ENCODE peak calls at places on chromosomes 6 and 20, in seven cellular contexts. B is HepG2, D is transverse colon, C is suprapubic skin, T is H1, S is stomach, M is HCT116. R is an unnamed sample.

GRCh38 chr20:50585678-50586077 is 75.5 kb downstream of the PTPN1 start:
- DNase-seq in M (no peak), C (no peak), T (no peak), B (no peak), D (no peak), S (no peak), R (no peak)

GRCh38 chr6:123316733-123317323 is 319.9 kb downstream of the TRDN start:
- DNase-seq in D (no peak), S (no peak), B (peak; percentile 9), M (no peak), C (no peak), T (no peak), R (no peak)

GRCh38 chr20:52954849-52955248 is 17.3 kb upstream of the TSHZ2 start:
- DNase-seq in B (no peak), S (no peak), T (no peak), C (no peak), M (no peak), D (no peak), R (no peak)

GRCh38 chr6:11120273-11121005 is 8.9 kb upstream of the ERVFRD-1 start:
- DNase-seq in T (no peak), C (no peak), D (no peak), M (no peak), S (no peak), B (no peak), R (no peak)

GRCh38 chr20:22796465-22797077 is 212.2 kb upstream of the FOXA2 start:
- DNase-seq in B (no peak), M (no peak), T (no peak), D (no peak), S (no peak), C (no peak), R (no peak)

GRCh38 chr20:49052334-49052733 is 6.2 kb downstream of the CSE1L start:
- DNase-seq in C (no peak), D (no peak), T (no peak), B (peak; percentile 81), S (no peak), M (no peak), R (no peak)

GRCh38 chr6:25404693-25405169 is 125.6 kb downstream of the CARMIL1 start:
- DNase-seq in T (no peak), S (peak; percentile 33), D (peak; percentile 56), M (no peak), C (no peak), B (no peak), R (no peak)

GRCh38 chr6:146650799-146651481 is 52.2 kb downstream of the ADGB start:
- DNase-seq in B (no peak), C (no peak), D (no peak), M (no peak), T (no peak), S (no peak), R (no peak)

GRCh38 chr6:141562181-141562800 is 570.4 kb upstream of the GJE1 start:
- DNase-seq in D (peak; percentile 9), M (no peak), T (no peak), C (no peak), B (no peak), S (no peak), R (no peak)

GRCh38 chr20:25584905-25585704 is at the start of gene NINL:
- DNase-seq in B (peak; percentile 82), D (peak; percentile 47), M (no peak), C (peak; percentile 78), T (peak; percentile 47), S (peak; percentile 63), R (no peak)

GRCh38 chr20:8755340-8756118 is 313.4 kb upstream of the PLCB4 start:
- DNase-seq in C (no peak), B (no peak), T (no peak), M (no peak), S (no peak), D (no peak), R (no peak)

GRCh38 chr20:14335122-14335521 is 2.3 kb downstream of the FLRT3 start:
- DNase-seq in S (no peak), T (no peak), M (no peak), D (no peak), B (no peak), C (no peak), R (no peak)

GRCh38 chr6:2643935-2644539 is 106.7 kb downstream of the MYLK4 start:
- DNase-seq in T (no peak), S (no peak), D (no peak), M (no peak), C (no peak), B (no peak), R (peak; percentile 64)

GRCh38 chr6:470051-470900 is 78.7 kb downstream of the IRF4 start:
- DNase-seq in D (no peak), T (no peak), S (no peak), M (no peak), B (no peak), C (no peak), R (no peak)

GRCh38 chr20:58557713-58558335 is 42.6 kb upstream of the APCDD1L start:
- DNase-seq in D (no peak), T (no peak), B (no peak), C (no peak), S (no peak), M (no peak), R (no peak)

GRCh38 chr20:38957915-38958485 is 4.1 kb upstream of the DHX35 start:
- DNase-seq in T (no peak), B (no peak), M (no peak), C (no peak), S (no peak), D (no peak), R (no peak)

GRCh38 chr6:37713529-37714119 is 15.9 kb upstream of the MDGA1 start:
- DNase-seq in T (no peak), C (no peak), B (no peak), D (no peak), S (no peak), M (no peak), R (no peak)

GRCh38 chr6:79719248-79719975 is 88.3 kb downstream of the SH3BGRL2 start:
- DNase-seq in B (no peak), S (peak; percentile 41), T (no peak), D (no peak), C (no peak), M (no peak), R (no peak)

GRCh38 chr6:74870403-74870802 is 335.4 kb downstream of the COL12A1 start:
- DNase-seq in T (no peak), D (peak; percentile 23), M (peak; percentile 7), S (no peak), B (peak; percentile 69), C (no peak), R (no peak)

GRCh38 chr6:72672906-72673305 is 51.0 kb downstream of the KCNQ5 start:
- DNase-seq in S (no peak), M (no peak), C (no peak), T (no peak), B (no peak), D (no peak), R (no peak)

GRCh38 chr6:72676995-72677394 is 55.1 kb downstream of the KCNQ5 start:
- DNase-seq in M (no peak), D (no peak), B (no peak), C (no peak), T (no peak), S (no peak), R (no peak)

GRCh38 chr6:72675396-72675795 is 53.5 kb downstream of the KCNQ5 start:
- DNase-seq in S (no peak), M (no peak), D (no peak), T (no peak), B (no peak), C (no peak), R (no peak)

GRCh38 chr6:72674842-72675241 is 53.0 kb downstream of the KCNQ5 start:
- DNase-seq in M (no peak), S (no peak), B (no peak), T (no peak), C (no peak), D (no peak), R (no peak)

GRCh38 chr6:72677740-72678139 is 55.9 kb downstream of the KCNQ5 start:
- DNase-seq in D (no peak), T (no peak), B (no peak), S (no peak), M (no peak), C (no peak), R (no peak)
- TF ChIP-seq POLR2AphosphoS5 in D (no peak), T (no peak), B (no peak), S (no peak), M (no peak), C (no peak), R (no peak)

DNA sequence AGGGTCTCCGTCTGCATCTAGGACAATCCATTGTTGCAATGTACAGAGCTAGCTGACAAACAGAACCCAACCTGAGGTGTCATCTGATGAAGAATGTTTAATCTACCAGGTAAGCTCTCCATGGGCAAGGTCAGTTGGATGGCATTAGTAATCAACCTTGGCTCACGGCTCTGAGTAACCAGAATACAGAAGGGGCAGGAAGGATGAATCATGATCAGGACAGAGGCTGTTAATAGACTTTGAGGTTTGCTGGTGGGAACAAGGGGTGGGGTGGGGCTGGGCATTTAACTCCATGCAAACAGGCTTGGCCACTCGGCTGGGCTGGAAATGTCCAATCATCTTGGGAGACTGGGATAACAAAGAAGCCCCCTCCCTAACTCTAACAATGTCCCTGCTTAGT is 77.1 kb upstream of the MRPS10 start:
- DNase-seq in C (no peak), B (peak; percentile 34), M (peak; percentile 94), D (no peak), T (no peak), S (no peak), R (no peak)
- H3K27ac ChIP-seq in C (no peak overlapping the region), B (no peak overlapping the region), M (peak overlapping the region; percentile 41), D (no peak overlapping the region), T (no peak overlapping the region), S (no peak overlapping the region), R (no peak overlapping the region)

DNA sequence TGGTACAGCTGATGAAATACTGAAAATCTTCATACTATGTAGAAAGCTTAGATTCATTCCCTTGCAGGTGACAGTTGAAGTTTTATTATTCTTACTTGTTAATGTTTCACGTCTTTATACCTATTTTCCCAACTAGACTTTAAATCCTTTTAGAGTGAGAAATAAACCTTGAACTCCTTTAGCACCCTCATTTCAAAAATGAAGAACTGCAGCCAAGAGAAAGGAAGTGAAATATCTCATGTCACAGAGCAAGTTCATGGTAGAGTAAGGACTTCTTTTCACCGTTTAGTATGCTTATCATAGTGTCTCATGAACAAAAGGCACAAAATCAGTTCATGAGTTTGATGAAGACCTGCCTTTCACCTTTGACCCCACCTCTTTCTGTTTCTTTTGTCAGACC is 38.5 kb downstream of the ORC3 start:
- DNase-seq in B (no peak), M (no peak), C (no peak), S (no peak), T (no peak), D (no peak), R (no peak)
- TF ChIP-seq POLR2AphosphoS5 in B (no peak), M (no peak), C (no peak), S (no peak), T (no peak), D (no peak), R (no peak)

DNA sequence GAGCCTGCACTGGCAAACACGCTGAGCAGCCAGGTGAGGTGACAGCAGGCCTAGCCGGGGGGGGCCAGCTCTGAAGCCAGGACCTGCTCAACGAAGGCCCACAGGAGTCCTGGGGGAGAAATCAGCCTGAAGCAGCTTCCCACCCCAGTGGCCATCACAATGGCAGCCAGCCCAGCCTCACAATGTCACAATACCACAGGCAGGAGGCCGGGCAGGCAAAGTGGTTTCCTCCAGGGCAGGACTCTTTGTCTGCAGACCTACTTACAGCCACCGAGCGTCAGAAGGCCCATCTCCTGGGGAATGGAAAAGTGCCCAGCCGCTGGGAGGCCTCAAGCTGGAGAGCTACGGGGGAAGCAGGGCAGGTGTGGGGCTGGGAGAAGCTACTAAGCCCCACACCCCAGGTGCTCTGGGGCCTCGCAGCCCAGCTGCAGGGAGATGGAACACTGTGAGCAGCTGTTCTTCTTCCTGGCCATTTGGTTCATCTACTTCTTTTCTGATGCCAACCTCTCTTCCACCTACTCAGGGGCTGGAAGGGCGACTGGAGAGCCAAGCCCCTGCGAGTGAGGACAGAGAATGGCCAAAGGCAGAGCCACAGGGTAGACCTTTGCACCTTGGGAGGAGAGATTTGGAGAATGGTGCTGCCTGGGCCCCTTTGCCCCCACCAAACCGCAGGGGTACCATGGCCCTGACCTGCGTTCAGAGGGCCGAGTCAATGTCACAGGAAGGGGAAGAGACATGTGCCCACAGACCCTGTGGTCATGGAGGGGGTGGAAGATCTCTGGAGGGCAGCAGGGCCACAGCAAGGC is 22.3 kb upstream of the AVP start:
- DNase-seq in C (no peak), B (peak; percentile 68), T (no peak), S (no peak), D (no peak), M (no peak), R (no peak)
- H3K27ac ChIP-seq in C (no peak overlapping the region), B (peak overlapping the region; percentile 56), T (no peak overlapping the region), S (no peak overlapping the region), D (no peak overlapping the region), M (no peak overlapping the region), R (no peak overlapping the region)

R was measured in vagina.